ENCODE peak calls at places on chromosomes 6 and 20, in five cellular contexts. S, N, O, M and I are unnamed samples.

GRCh38 chr6:111922454-111923297 is 49.4 kb upstream of the FYN start:
- DNase-seq in S (no peak), O (no peak), M (no peak), N (no peak), I (no peak)

GRCh38 chr6:155493694-155494143 is 38.1 kb upstream of the NOX3 start:
- DNase-seq in O (no peak), M (no peak), S (no peak), N (peak), I (no peak)

GRCh38 chr6:106894978-106895702 is 79.4 kb downstream of the CD24 start:
- DNase-seq in N (peak), M (no peak), S (no peak), O (no peak), I (no peak)

GRCh38 chr6:5619249-5619648 is 357.9 kb downstream of the FARS2 start:
- DNase-seq in N (no peak), S (no peak), M (peak), O (no peak), I (no peak)

GRCh38 chr6:134768936-134769335 is 181.0 kb downstream of the ALDH8A1 start:
- DNase-seq in S (no peak), M (no peak), O (no peak), N (no peak), I (no peak)

GRCh38 chr20:58416057-58416456 is 27.0 kb downstream of the VAPB start:
- DNase-seq in S (no peak), O (no peak), M (no peak), N (no peak), I (no peak)

GRCh38 chr6:32971581-32972352 is 3.4 kb downstream of the BRD2 start:
- DNase-seq in N (peak), M (peak), O (peak), S (peak), I (peak)

GRCh38 chr6:31304683-31305082 is 32.8 kb upstream of the HLA-C start:
- DNase-seq in M (no peak), S (no peak), N (peak), O (no peak), I (no peak)

GRCh38 chr6:31585531-31585930 is 546 bp upstream of the LST1 start:
- DNase-seq in S (no peak), N (no peak), O (no peak), M (no peak), I (no peak)

GRCh38 chr20:63529861-63530787 is 7.1 kb downstream of the PTK6 start:
- DNase-seq in O (no peak), N (no peak), M (no peak), S (peak), I (no peak)

GRCh38 chr6:23478324-23478723 is 647.7 kb upstream of the NRSN1 start:
- DNase-seq in S (no peak), N (no peak), M (no peak), O (no peak), I (no peak)

GRCh38 chr6:152669894-152670293 is 27.8 kb upstream of the MYCT1 start:
- DNase-seq in M (no peak), S (no peak), N (no peak), O (no peak), I (no peak)

GRCh38 chr6:99225172-99225571 is 124.3 kb downstream of the FAXC start:
- DNase-seq in S (no peak), N (no peak), O (no peak), M (no peak), I (no peak)

GRCh38 chr6:99216959-99217358 is 132.5 kb downstream of the FAXC start:
- DNase-seq in S (no peak), O (no peak), M (no peak), N (no peak), I (no peak)

DNA sequence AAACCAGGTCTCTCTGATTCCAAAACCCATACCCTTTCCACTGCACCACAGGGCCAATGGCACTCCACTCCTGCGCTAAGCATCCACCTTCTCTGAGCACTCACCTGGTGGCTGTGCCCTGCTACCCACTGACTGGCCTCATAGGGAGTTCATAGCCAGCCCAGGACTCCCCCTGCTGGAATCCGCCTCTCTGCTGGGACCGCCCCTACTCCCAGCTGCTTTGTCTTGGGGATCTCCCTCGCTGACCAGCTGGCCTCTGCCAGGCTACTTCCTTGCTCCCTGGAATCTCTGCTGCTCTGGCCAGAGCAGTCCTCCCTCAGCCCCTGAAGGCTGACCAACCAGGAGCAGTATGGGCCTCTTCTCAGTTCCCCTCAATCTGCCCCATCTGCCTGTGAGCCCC is 129.7 kb downstream of the FAXC start:
- DNase-seq in N (peak), M (no peak), O (peak), S (no peak), I (no peak)
- TF ChIP-seq CTCF in N (no peak), M (no peak), O (no peak), S (peak), I (no peak)

GRCh38 chr6:109182590-109182989 is 87.3 kb downstream of the CEP57L1 start:
- DNase-seq in N (peak), M (no peak), S (no peak), O (no peak), I (no peak)
- TF ChIP-seq CTCF in N (no peak), M (no peak), S (no peak), O (no peak), I (no peak)

GRCh38 chr6:168884050-168884645 is 369.5 kb downstream of the THBS2 start:
- DNase-seq in O (no peak), M (no peak), N (no peak), S (no peak), I (no peak)
- TF ChIP-seq CTCF in O (no peak), M (no peak), N (no peak), S (no peak), I (no peak)

GRCh38 chr6:9789201-9789600 is 625.7 kb downstream of the TFAP2A start:
- DNase-seq in S (no peak), O (no peak), N (no peak), M (no peak), I (no peak)
- TF ChIP-seq CTCF in S (no peak), O (no peak), N (no peak), M (no peak), I (peak)

GRCh38 chr20:21640556-21640955 is 64.9 kb upstream of the PAX1 start:
- DNase-seq in S (no peak), N (peak), M (no peak), O (peak), I (no peak)
- TF ChIP-seq CTCF in S (peak), N (peak), M (no peak), O (no peak), I (no peak)

DNA sequence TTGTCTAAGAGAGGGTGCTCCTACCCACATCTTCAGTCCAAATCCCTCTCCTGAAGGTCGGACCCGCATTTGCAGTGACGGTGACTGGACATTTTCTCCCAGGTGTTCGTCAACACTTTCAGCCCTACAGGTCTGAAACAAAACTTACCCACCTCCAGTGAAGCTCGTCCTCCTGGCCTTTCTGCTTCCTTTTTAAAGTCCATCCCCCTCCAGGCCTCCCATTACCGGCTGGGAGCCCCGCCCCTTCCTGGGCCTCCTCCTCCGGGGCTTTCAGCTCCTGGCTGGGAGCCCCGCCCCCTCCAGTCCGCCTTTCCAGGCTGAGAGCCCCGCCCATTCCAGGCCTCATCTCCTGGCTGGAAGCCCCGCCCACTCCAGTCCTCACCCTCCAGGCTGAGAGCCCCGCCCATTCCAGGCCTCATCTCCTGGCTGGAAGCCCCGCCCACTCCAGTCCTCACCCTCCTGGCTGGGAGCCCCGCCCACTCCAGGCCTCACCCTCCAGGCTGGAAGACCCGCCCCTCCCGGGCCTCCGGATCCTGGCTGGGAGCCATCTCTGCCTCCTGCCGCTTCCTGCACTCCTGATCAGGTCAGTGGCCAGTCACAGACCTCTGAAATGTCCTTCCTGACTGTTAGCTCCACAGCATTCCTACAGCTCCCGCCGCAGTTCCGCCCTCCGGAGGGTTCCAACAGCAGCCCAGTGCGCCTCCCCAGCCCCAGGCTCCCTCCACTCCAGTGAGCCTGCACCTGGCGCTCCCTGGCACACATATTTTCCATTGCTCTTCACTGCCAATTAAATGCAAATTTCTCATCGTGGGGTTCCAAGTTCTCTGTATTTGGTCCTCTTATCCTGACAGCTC is 98.5 kb downstream of the LY86 start:
- DNase-seq in N (peak), M (peak), S (peak), O (peak), I (no peak)
- TF ChIP-seq CTCF in N (peak), M (no peak), S (no peak), O (no peak), I (no peak)

DNA sequence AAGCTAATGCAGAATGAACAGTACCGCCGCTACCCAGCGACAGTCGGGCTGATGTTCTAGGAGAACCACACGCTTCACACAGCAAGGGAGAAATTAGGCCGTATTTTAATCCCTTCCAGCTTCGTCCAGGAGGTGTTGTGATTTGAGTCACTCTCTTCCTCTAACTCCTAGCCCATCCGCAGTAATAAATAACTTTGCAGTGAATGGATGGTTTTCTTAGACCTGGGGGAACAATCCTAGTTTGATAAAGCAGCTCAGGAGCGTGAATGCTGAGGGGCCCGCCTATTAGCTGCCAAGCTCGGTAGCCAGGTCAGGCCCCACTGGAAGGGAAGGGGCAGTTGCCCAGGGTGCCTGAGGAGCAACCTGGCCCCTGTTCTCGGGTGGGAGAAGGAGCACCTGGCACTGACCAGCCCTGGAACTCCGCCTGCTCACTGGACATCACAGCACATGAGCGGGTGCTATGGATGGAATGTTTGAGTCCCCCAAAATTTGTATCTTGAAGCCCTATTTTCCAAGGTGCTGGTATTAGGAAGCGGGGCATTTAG is 146.0 kb upstream of the AFDN start:
- DNase-seq in N (no peak), M (no peak), O (no peak), S (no peak), I (peak)
- TF ChIP-seq CTCF in N (no peak), M (no peak), O (no peak), S (no peak), I (no peak)

GRCh38 chr20:51540585-51540984 is 1.9 kb downstream of the NFATC2 start:
- DNase-seq in M (no peak), S (no peak), N (no peak), O (no peak), I (no peak)

GRCh38 chr20:51542894-51543788 is 622 bp upstream of the NFATC2 start:
- DNase-seq in M (peak), N (peak), O (no peak), S (peak), I (no peak)

GRCh38 chr20:51541189-51542032 is 1.1 kb downstream of the NFATC2 start:
- DNase-seq in S (peak), O (peak), N (peak), M (peak), I (no peak)

GRCh38 chr20:51545515-51545914 is 3.0 kb upstream of the NFATC2 start:
- DNase-seq in M (no peak), O (no peak), S (no peak), N (no peak), I (no peak)

GRCh38 chr20:51542033-51542893 is at the start of gene NFATC2:
- DNase-seq in M (peak), S (peak), N (peak), O (peak), I (no peak)
- TF ChIP-seq CTCF in M (peak), S (no peak), N (peak), O (no peak), I (peak)

DNA sequence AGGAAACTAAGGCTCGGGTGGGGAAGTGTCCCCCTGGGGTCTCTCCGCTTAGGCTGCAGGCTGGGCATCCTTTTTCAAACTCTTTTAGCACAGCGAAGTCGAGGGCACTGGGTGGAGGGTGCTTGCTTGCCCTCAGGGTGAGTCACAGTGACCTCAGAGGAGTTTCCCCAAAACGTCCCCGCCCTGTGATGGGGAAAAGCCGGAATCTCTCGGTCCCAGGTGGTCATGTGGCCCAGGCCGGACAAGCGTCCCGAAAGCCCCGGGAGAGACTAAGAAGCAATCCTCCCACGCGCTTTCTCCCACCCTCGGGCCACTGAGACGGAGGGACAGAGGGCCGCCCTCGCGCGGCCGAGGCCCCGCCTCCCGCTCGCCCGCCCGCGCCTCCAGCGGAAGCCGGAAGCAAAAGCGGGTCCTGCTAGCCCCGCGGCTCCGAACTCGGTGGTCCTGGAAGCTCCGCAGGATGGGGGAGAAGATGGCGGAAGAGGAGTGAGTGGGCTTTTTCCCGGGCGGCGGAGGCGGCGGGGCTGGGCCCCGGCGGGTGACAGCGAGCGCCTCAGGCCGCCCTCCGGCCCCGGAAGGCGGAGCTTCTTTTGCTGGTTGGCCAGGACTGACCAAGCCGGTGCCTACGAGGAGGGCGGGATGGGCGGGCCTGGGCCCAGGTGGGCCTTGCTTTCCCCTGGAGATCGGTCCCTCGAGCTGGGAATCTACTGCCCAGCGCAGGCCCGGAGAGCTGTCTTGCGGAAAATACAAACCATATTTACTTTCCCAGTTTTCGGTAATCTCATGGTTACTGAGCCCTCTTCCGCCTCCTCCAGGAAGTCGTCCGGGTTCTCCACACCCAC is at the start of gene SLC9A8:
- DNase-seq in N (peak), M (peak), O (peak), S (peak), I (no peak)
- TF ChIP-seq CTCF in N (peak), M (peak), O (no peak), S (no peak), I (peak)